ENCODE peak calls at places on chromosomes 13 and 19, in seven cellular contexts. M is aorta, P is AG04450, C is esophagus muscularis mucosa, J is endodermal cell, H is RWPE2, L is cardiac muscle cell. G is an unnamed sample.

GRCh38 chr19:12155324-12155723 is 1.2 kb downstream of the ZNF625 start:
- DNase-seq in J (no peak), M (no peak), H (no peak), P (no peak), C (no peak), L (no peak), G (no peak)

GRCh38 chr13:24085662-24086061 is 74.9 kb upstream of the SPATA13 start:
- DNase-seq in L (no peak), P (no peak), C (no peak), J (no peak), H (no peak), M (no peak), G (no peak)

GRCh38 chr19:7326105-7326877 is 22.4 kb upstream of the ARHGEF18 start:
- DNase-seq in L (no peak), M (no peak), P (no peak), J (peak), C (no peak), H (no peak), G (no peak)

GRCh38 chr19:32570081-32570785 is 10.8 kb upstream of the PDCD5 start:
- DNase-seq in P (peak), C (no peak), L (peak), H (no peak), M (no peak), J (peak), G (peak)

GRCh38 chr19:58407658-58408151 is 744 bp upstream of the ZNF584 start:
- DNase-seq in P (no peak), L (no peak), C (no peak), M (no peak), H (no peak), J (peak), G (no peak)

GRCh38 chr19:30871979-30872378 is 477.3 kb downstream of the TSHZ3 start:
- DNase-seq in J (peak), M (no peak), H (no peak), P (no peak), C (no peak), L (no peak), G (no peak)

GRCh38 chr19:2477141-2477710 is 1.3 kb downstream of the GADD45B start:
- DNase-seq in C (no peak), J (peak), P (no peak), L (peak), M (peak), H (no peak), G (peak)

GRCh38 chr19:15251749-15252397 is 19.6 kb upstream of the EPHX3 start:
- DNase-seq in H (no peak), C (peak), J (peak), M (peak), P (peak), L (peak), G (peak)

GRCh38 chr13:96238861-96239260 is 149.0 kb downstream of the HS6ST3 start:
- DNase-seq in P (no peak), L (no peak), J (no peak), H (no peak), C (no peak), M (no peak), G (no peak)

GRCh38 chr19:18233224-18233825 is 7.1 kb upstream of the PDE4C start:
- DNase-seq in J (peak), P (no peak), H (no peak), M (peak), C (no peak), L (peak), G (peak)

GRCh38 chr19:44577566-44577874 is 35.8 kb upstream of the IGSF23 start:
- DNase-seq in J (peak), C (no peak), L (no peak), M (no peak), P (no peak), H (no peak), G (no peak)

GRCh38 chr19:31073485-31074221 is 275.6 kb downstream of the TSHZ3 start:
- DNase-seq in H (no peak), J (no peak), P (no peak), L (peak), M (no peak), C (no peak), G (no peak)

GRCh38 chr19:13022111-13022858 is 27.0 kb downstream of the NFIX start:
- DNase-seq in L (no peak), M (no peak), J (no peak), C (no peak), P (peak), H (no peak), G (peak)

GRCh38 chr13:30466841-30467252 is 1.1 kb upstream of the HMGB1 start:
- DNase-seq in P (no peak), L (no peak), M (no peak), C (no peak), J (no peak), H (no peak), G (no peak)

GRCh38 chr13:96104516-96104915 is 14.6 kb downstream of the HS6ST3 start:
- DNase-seq in J (no peak), P (no peak), C (no peak), L (no peak), M (no peak), H (no peak), G (no peak)

GRCh38 chr19:18057557-18057956 is 29.2 kb downstream of the IL12RB1 start:
- DNase-seq in J (no peak), C (no peak), L (no peak), P (no peak), H (no peak), M (peak), G (no peak)

GRCh38 chr19:44592451-44592890 is 20.9 kb upstream of the IGSF23 start:
- DNase-seq in L (no peak), H (no peak), C (no peak), P (no peak), J (no peak), M (no peak), G (no peak)

GRCh38 chr19:50565984-50566903 is 2.0 kb downstream of the LRRC4B start:
- DNase-seq in L (no peak), C (no peak), P (no peak), H (no peak), J (peak), M (no peak), G (no peak)

GRCh38 chr13:100394005-100394695 is 194.4 kb downstream of the GGACT start:
- DNase-seq in H (no peak), C (no peak), L (no peak), P (peak), M (no peak), J (no peak), G (peak)

GRCh38 chr13:99432637-99433542 is 68.4 kb upstream of the TM9SF2 start:
- DNase-seq in P (no peak), H (no peak), C (no peak), J (peak), M (peak), L (peak), G (no peak)

GRCh38 chr19:9620842-9621155 is 233 bp downstream of the ZNF561 start:
- DNase-seq in H (no peak), C (no peak), J (no peak), P (no peak), M (no peak), L (no peak), G (no peak)

GRCh38 chr13:46757640-46758039 is 39.3 kb downstream of the ESD start:
- DNase-seq in C (no peak), J (no peak), M (no peak), P (no peak), H (no peak), L (no peak), G (no peak)

GRCh38 chr19:46859637-46860124 is 1.1 kb upstream of the ARHGAP35 start:
- DNase-seq in J (no peak), L (no peak), C (no peak), P (no peak), M (no peak), H (peak), G (no peak)

GRCh38 chr13:110913322-110913721 is 1.5 kb downstream of the ANKRD10 start:
- DNase-seq in J (no peak), M (no peak), C (no peak), H (no peak), P (no peak), L (peak), G (peak)

GRCh38 chr19:8897106-8897505 is 64.9 kb downstream of the MBD3L1 start:
- DNase-seq in P (no peak), L (no peak), M (no peak), H (no peak), C (no peak), J (no peak), G (no peak)

GRCh38 chr13:41401371-41401770 is 56.0 kb upstream of the RGCC start:
- DNase-seq in L (no peak), J (peak), P (no peak), C (peak), M (no peak), H (no peak), G (no peak)

GRCh38 chr13:41402695-41403511 is 54.4 kb upstream of the RGCC start:
- DNase-seq in C (peak), L (peak), M (no peak), H (no peak), P (no peak), J (peak), G (no peak)

GRCh38 chr13:41403983-41404382 is 53.4 kb upstream of the RGCC start:
- DNase-seq in P (no peak), L (no peak), H (no peak), M (no peak), C (peak), J (no peak), G (no peak)

DNA sequence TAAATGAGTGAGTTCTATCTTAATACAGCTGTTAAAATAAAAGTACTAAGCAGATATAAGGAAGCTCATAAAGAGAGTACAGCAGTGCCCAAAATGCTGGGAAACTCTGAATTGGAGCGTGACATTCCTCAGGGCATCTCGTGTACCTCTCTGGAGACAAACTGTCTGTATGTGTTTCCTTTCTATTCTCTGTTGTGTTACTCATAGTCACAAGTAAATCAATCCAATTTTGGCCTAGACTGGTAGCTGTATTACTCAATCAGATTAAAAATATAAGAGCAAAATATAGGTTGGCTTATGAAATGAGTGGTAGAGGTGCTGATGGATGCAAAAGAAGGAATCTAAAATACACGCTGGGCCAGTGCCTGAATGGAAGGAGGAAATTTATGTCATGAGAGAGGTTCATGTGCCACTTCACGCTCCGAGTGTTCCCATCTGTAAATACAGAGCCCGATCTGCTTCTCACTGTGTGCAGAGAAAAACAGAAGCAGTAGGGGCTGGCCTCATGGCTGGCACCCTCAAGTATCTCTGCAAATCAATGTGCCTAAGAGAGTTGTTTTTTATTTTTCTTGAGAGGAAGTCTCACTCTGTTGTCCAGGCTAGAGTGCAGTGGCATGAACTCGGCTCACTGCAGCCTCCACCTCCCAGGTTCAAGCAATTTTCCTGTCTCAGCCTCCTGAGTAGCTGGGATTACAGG is 58.7 kb upstream of the RGCC start:
- DNase-seq in C (peak), M (no peak), L (no peak), H (no peak), J (no peak), P (no peak), G (no peak)
- H3K27ac ChIP-seq in C (no peak), M (no peak), L (no peak), H (no peak), J (no peak), P (no peak), G (no peak)

GRCh38 chr13:36882829-36883390 is 37.1 kb downstream of the SMAD9 start:
- DNase-seq in P (no peak), J (no peak), M (no peak), H (no peak), C (no peak), L (no peak), G (peak)

GRCh38 chr13:36880961-36881360 is 39.1 kb downstream of the SMAD9 start:
- DNase-seq in C (no peak), M (no peak), L (no peak), H (no peak), J (no peak), P (no peak), G (no peak)

GRCh38 chr13:36885901-36886300 is 34.1 kb downstream of the SMAD9 start:
- DNase-seq in H (no peak), C (no peak), M (no peak), J (no peak), P (no peak), L (peak), G (no peak)

GRCh38 chr13:36883829-36884228 is 36.2 kb downstream of the SMAD9 start:
- DNase-seq in C (no peak), H (no peak), M (no peak), P (no peak), J (no peak), L (no peak), G (no peak)

DNA sequence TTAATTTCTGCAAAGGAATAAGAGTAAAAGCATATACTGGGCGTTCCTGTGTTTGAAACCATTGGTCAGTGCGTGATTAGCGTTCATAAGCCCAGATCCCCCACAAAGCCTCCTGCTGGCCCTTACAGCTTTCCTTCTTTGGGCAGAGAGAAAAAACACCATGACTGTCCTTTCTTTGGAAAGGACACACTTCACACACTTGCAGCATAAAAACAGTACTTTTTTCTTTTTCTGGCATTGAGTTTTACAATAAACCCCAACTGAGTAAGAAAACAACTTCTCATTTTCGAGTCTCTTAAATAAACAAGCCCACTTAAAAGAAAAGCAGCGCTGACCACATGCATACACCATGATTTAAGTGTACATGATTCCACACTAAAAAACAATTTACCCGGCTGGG is 35.8 kb downstream of the SMAD9 start:
- DNase-seq in H (no peak), L (no peak), P (no peak), C (no peak), M (no peak), J (no peak), G (peak)
- H3K27ac ChIP-seq in H (no peak), L (no peak), P (no peak), C (no peak), M (no peak), J (no peak), G (no peak)

GRCh38 chr13:58773280-58773859 is 1141.8 kb downstream of the PCDH17 start:
- DNase-seq in P (no peak), H (no peak), C (no peak), M (no peak), L (no peak), J (no peak), G (no peak)
- H3K27ac ChIP-seq in P (no peak), H (no peak), C (no peak), M (no peak), L (no peak), J (no peak), G (no peak)

DNA sequence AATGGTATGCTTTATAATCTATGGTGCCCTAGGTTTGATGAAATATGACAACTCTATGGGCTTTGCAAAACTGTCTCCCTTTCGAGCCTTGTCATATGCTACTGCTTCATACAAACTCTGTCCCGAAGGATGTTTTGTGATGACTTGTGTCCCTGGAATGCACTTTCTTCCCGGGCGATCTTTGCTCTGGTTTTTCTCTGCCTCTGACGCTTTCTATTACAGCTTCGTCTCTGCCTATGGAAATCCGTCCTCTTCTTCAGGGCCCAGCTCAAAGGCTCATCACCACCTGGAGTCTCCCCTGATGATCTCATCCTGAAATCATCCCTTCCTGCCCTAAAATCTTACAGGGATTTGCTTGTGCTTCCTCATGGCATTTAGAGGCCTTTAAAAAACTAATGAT is 191.6 kb upstream of the KL start:
- DNase-seq in M (no peak), P (peak), J (peak), C (peak), H (peak), L (no peak), G (peak)
- H3K27ac ChIP-seq in M (peak), P (peak), J (peak), C (peak), H (peak), L (no peak), G (peak)

GRCh38 chr13:54433511-54434206 is 1405.0 kb downstream of the OLFM4 start:
- DNase-seq in P (no peak), C (no peak), L (no peak), H (no peak), J (no peak), M (no peak), G (no peak)
- H3K27ac ChIP-seq in P (no peak), C (no peak), L (no peak), H (no peak), J (no peak), M (no peak), G (no peak)

GRCh38 chr19:14114439-14114838 is 3.1 kb downstream of the PRKACA start:
- DNase-seq in J (no peak), C (no peak), M (no peak), P (no peak), L (no peak), H (no peak), G (no peak)
- H3K27ac ChIP-seq in J (no peak), C (peak), M (peak), P (no peak), L (no peak), H (no peak), G (no peak)

DNA sequence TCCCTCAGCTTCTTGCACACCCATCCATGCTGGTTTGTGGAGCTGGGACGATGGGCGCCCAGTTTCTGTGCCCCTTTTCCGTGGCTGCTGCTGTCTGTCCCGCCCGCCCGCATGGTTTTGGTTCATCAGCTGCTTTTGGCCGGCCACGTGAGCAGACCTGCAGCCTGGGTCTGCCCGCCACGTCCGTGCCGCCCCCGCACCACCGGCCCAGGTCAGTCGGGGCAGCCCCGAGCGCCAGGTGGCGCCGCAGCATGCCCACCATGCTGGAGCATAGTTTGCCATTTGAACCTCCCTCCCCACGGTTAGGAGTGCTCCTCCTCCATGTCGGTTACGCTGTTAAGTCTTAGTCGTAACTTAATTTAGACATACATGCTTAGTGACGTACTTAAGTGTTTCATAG is 15.3 kb upstream of the RPS15 start:
- DNase-seq in H (no peak), J (no peak), C (no peak), L (no peak), M (no peak), P (no peak), G (no peak)
- H3K27ac ChIP-seq in H (no peak), J (no peak), C (no peak), L (no peak), M (no peak), P (no peak), G (no peak)

DNA sequence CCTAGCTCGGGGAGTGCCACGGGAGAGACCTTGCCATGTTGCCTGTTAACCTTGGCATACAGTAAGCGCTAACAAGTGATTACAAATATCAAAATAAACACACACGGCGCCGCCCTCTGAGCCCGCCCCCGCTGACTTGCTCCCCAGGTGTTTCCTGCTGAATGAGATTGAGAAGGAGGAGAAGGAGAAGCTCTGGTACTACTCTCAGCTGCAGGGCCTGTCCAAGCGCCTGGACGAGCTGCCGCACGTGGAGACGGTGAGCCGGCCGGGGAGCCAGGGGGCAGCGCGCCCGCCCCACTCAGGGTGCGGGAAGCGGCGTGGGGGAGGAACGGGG is 5.0 kb downstream of the APC2 start:
- DNase-seq in L (no peak), M (no peak), H (no peak), P (no peak), J (no peak), C (no peak), G (no peak)
- H3K27ac ChIP-seq in L (no peak), M (no peak), H (no peak), P (no peak), J (no peak), C (no peak), G (no peak)

GRCh38 chr13:64087624-64088023 is 2672.0 kb upstream of the PCDH20 start:
- DNase-seq in M (no peak), C (no peak), L (no peak), H (no peak), P (no peak), J (no peak), G (no peak)
- H3K27ac ChIP-seq in M (no peak), C (no peak), L (no peak), H (no peak), P (no peak), J (no peak), G (no peak)

G was measured in SJSA1.